ENCODE peak calls at places on chromosomes 16 and 17, in four cellular contexts. B is IMR-90, F is GM12878, T is H1. K is an unnamed sample.

GRCh38 chr16:70437582-70438324 is 1.1 kb downstream of the ST3GAL2 start:
- DNase-seq in B (peak), F (no peak), T (peak), K (no peak)

GRCh38 chr17:30256756-30257506 is 21.4 kb upstream of the SLC6A4 start:
- DNase-seq in B (peak), F (no peak), T (no peak), K (no peak)

GRCh38 chr17:11618861-11619566 is 20.7 kb downstream of the DNAH9 start:
- DNase-seq in B (no peak), F (no peak), T (no peak), K (no peak)

GRCh38 chr16:19704321-19705130 is 13.5 kb downstream of the KNOP1 start:
- DNase-seq in B (peak), F (no peak), T (no peak), K (no peak)

GRCh38 chr16:16169615-16170014 is 53.7 kb downstream of the ABCC6 start:
- DNase-seq in B (no peak), F (no peak), T (no peak), K (no peak)

GRCh38 chr17:44216173-44216572 is 3.3 kb downstream of the UBTF start:
- DNase-seq in B (no peak), F (peak), T (no peak), K (no peak)

GRCh38 chr16:1428511-1428910 is 2.4 kb upstream of the PERCC1 start:
- DNase-seq in B (no peak), F (no peak), T (peak), K (peak)

GRCh38 chr16:52069866-52070265 is 477.1 kb downstream of the TOX3 start:
- DNase-seq in B (peak), F (no peak), T (peak), K (no peak)

GRCh38 chr17:72591500-72592241 is 470.9 kb downstream of the SOX9 start:
- DNase-seq in B (no peak), F (no peak), T (peak), K (no peak)

GRCh38 chr17:38942641-38943040 is 17.2 kb downstream of the LASP1NB start:
- DNase-seq in B (no peak), F (no peak), T (no peak), K (no peak)

GRCh38 chr17:81802856-81803643 is 900 bp upstream of the GCGR start:
- DNase-seq in B (no peak), F (no peak), T (no peak), K (no peak)

GRCh38 chr16:24478401-24478800 is 61.0 kb upstream of the RBBP6 start:
- DNase-seq in B (no peak), F (no peak), T (no peak), K (no peak)

GRCh38 chr16:63613701-63614100 is 1508.2 kb downstream of the CDH11 start:
- DNase-seq in B (peak), F (no peak), T (no peak), K (no peak)

GRCh38 chr17:17484451-17484899 is 7.7 kb downstream of the MED9 start:
- DNase-seq in B (peak), F (no peak), T (no peak), K (no peak)

GRCh38 chr16:68265078-68265925 is 976 bp downstream of the SLC7A6 start:
- DNase-seq in B (peak), F (no peak), T (peak), K (peak)

GRCh38 chr17:41060052-41060604 is at the start of gene KRTAP2-3:
- DNase-seq in B (peak), F (no peak), T (no peak), K (no peak)

GRCh38 chr16:4799171-4799855 is 3.1 kb downstream of the ROGDI start:
- DNase-seq in B (no peak), F (no peak), T (no peak), K (no peak)

GRCh38 chr17:32283745-32284207 is 18.1 kb downstream of the RHBDL3 start:
- DNase-seq in B (peak), F (no peak), T (no peak), K (no peak)

GRCh38 chr17:5032865-5033264 is 2.4 kb downstream of the SLC52A1 start:
- DNase-seq in B (no peak), F (no peak), T (no peak), K (no peak)

GRCh38 chr16:87186440-87186839 is 130.8 kb downstream of the C16orf95 start:
- DNase-seq in B (no peak), F (no peak), T (no peak), K (no peak)

GRCh38 chr17:78965369-78965982 is 14.2 kb downstream of the LGALS3BP start:
- DNase-seq in B (no peak), F (no peak), T (no peak), K (no peak)

GRCh38 chr16:30724641-30725464 is 23.4 kb upstream of the PHKG2 start:
- DNase-seq in B (no peak), F (no peak), T (no peak), K (no peak)

GRCh38 chr16:29926675-29927522 is 873 bp upstream of the KCTD13 start:
- DNase-seq in B (peak), F (no peak), T (peak), K (peak)

GRCh38 chr17:6279659-6280058 is 155.3 kb downstream of the AIPL1 start:
- DNase-seq in B (no peak), F (no peak), T (peak), K (no peak)

GRCh38 chr17:36545465-36546417 is 1.0 kb downstream of the GGNBP2 start:
- DNase-seq in B (peak), F (peak), T (peak), K (peak)

GRCh38 chr17:31688704-31689103 is 170.3 kb downstream of the COPRS start:
- DNase-seq in B (no peak), F (no peak), T (no peak), K (no peak)

GRCh38 chr17:67528751-67529436 is 151.8 kb downstream of the PITPNC1 start:
- DNase-seq in B (peak), F (no peak), T (peak), K (no peak)

GRCh38 chr16:47538472-47538871 is 77.3 kb downstream of the PHKB start:
- DNase-seq in B (no peak), F (no peak), T (no peak), K (no peak)

GRCh38 chr16:11797957-11798299 is 870 bp upstream of the ZC3H7A start:
- DNase-seq in B (no peak), F (no peak), T (no peak), K (no peak)

GRCh38 chr17:56047321-56047720 is 106.0 kb upstream of the ANKFN1 start:
- DNase-seq in B (no peak), F (no peak), T (no peak), K (no peak)

GRCh38 chr16:25691519-25692091 is at the start of gene HS3ST4:
- DNase-seq in B (no peak), F (no peak), T (peak), K (no peak)

GRCh38 chr16:48317614-48318013 is 67.6 kb downstream of the SIAH1 start:
- DNase-seq in B (peak), F (no peak), T (no peak), K (no peak)

GRCh38 chr17:33084755-33085154 is 93.1 kb downstream of the SPACA3 start:
- DNase-seq in B (no peak), F (no peak), T (no peak), K (no peak)

GRCh38 chr17:52789829-52790228 is 631.3 kb upstream of the CA10 start:
- DNase-seq in B (no peak), F (no peak), T (no peak), K (no peak)

GRCh38 chr17:81334987-81335386 is 39.9 kb upstream of the SLC38A10 start:
- DNase-seq in B (no peak), F (no peak), T (no peak), K (no peak)

DNA sequence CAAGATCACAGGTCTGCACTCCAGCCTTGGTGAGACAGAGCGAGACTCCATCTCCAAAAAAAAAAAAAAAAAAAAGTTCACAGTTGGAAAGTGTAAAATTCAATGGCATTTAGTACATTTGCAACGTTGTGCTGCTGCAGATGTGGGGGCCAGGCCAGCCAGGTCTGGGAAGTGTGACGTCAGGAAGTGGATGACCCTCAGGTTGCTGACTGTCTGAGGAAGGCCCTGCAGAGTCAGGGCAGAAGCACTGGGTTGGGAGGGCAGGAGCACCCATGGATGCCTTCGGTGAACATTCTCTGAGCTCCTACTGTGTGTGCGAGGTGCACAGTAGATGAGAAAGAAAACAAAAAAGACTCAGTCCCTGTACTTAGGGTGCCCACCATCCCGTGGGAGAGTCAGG is 12.1 kb upstream of the WFDC1 start:
- DNase-seq in B (no peak), F (no peak), T (no peak), K (no peak)
- TF ChIP-seq CHD1 in B (no peak), F (no peak), T (no peak), K (no peak)

GRCh38 chr17:65362826-65363225 is 198.6 kb downstream of the AXIN2 start:
- DNase-seq in B (peak), F (no peak), T (no peak), K (no peak)

GRCh38 chr17:65368341-65368740 is 193.1 kb downstream of the AXIN2 start:
- DNase-seq in B (no peak), F (no peak), T (no peak), K (no peak)

GRCh38 chr17:65366102-65366844 is 195.2 kb downstream of the AXIN2 start:
- DNase-seq in B (no peak), F (no peak), T (no peak), K (no peak)

GRCh38 chr17:65364408-65364807 is 197.0 kb downstream of the AXIN2 start:
- DNase-seq in B (no peak), F (no peak), T (no peak), K (no peak)

GRCh38 chr17:65365209-65365608 is 196.2 kb downstream of the AXIN2 start:
- DNase-seq in B (no peak), F (no peak), T (no peak), K (no peak)
- TF ChIP-seq CHD1 in B (no peak), F (no peak), T (no peak), K (no peak)

DNA sequence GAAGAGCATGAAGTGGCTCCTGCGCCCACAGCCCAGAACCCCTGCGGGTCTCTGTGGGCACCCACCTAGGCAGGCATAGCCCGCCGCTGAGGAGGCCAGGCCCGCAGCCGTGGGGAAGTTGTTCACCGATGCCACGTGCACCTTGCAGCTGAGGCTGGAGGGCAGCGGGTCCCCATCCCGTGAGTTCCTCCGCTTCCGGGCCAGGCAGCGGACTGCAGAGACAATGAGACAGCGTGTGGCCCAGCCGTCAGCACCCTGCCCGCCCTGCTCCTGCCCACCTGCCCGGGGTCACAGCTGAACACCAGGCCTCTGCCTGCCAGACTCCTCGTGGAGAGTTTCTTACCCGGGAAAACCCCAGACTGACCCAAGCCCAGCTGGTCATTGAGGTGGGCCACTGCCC is 5.5 kb downstream of the MVD start:
- DNase-seq in B (no peak), F (no peak), T (no peak), K (no peak)
- TF ChIP-seq CHD1 in B (no peak), F (no peak), T (no peak), K (no peak)

GRCh38 chr17:79989106-79989835 is 46.4 kb downstream of the TBC1D16 start:
- DNase-seq in B (no peak), F (no peak), T (no peak), K (no peak)

GRCh38 chr17:79986441-79987186 is 49.1 kb downstream of the TBC1D16 start:
- DNase-seq in B (peak), F (no peak), T (no peak), K (no peak)

GRCh38 chr17:79987187-79987889 is 48.3 kb downstream of the TBC1D16 start:
- DNase-seq in B (no peak), F (no peak), T (no peak), K (no peak)

GRCh38 chr17:79987890-79988162 is 47.8 kb downstream of the TBC1D16 start:
- DNase-seq in B (no peak), F (no peak), T (no peak), K (no peak)

DNA sequence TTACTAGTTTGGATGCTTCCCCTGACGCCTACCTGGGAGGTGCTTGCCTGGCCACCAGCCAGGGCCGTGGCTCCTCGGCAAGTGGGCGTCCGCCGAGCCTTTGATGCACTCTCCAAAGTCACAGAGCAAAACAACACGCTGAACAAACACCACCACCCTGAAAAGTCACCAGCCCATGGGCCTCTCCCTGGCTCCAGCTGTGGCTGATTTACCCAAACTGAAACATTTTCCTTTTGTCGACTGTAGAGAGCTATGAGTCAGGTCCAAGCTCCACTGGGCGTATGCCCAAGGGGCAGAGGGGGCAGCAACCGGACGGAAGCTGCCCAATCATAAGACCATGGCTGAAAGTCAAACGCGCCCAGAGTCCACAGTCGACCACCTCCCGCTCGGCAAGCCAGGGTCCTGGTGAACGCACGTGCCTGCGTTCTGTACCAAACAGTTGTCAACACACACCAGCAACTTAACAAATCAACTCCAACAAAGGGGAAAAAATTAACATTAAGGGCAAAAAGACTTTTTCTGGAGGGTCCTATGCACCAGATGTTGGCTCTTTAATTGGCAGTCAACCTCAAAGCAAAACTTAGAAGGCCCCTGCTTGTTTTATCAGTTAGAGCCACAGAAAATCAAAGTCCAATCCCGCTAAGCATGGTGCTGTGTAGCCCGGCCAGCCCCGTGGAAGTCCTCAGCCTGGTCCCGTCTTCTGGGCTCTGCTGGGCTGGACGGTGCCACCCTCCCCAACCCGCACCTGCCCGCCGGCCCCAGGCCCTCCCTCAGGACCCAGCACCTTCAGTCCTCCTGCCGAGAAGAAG is 47.3 kb downstream of the TBC1D16 start:
- DNase-seq in B (peak), F (no peak), T (no peak), K (no peak)
- TF ChIP-seq CHD1 in B (no peak), F (no peak), T (no peak), K (no peak)

GRCh38 chr16:14562691-14563491 is 67.2 kb downstream of the PARN start:
- DNase-seq in B (peak), F (no peak), T (no peak), K (no peak)
- TF ChIP-seq CHD1 in B (no peak), F (no peak), T (no peak), K (no peak)

GRCh38 chr16:66988197-66988788 is at the start of gene CES4A:
- DNase-seq in B (peak), F (no peak), T (no peak), K (no peak)
- TF ChIP-seq CHD1 in B (no peak), F (no peak), T (no peak), K (no peak)

GRCh38 chr17:3828852-3829232 is 17.2 kb downstream of the NCBP3 start:
- DNase-seq in B (no peak), F (no peak), T (no peak), K (no peak)

GRCh38 chr17:3828151-3828851 is 17.7 kb downstream of the NCBP3 start:
- DNase-seq in B (peak), F (no peak), T (no peak), K (no peak)

GRCh38 chr17:3826191-3826590 is 19.9 kb downstream of the NCBP3 start:
- DNase-seq in B (peak), F (no peak), T (no peak), K (no peak)

DNA sequence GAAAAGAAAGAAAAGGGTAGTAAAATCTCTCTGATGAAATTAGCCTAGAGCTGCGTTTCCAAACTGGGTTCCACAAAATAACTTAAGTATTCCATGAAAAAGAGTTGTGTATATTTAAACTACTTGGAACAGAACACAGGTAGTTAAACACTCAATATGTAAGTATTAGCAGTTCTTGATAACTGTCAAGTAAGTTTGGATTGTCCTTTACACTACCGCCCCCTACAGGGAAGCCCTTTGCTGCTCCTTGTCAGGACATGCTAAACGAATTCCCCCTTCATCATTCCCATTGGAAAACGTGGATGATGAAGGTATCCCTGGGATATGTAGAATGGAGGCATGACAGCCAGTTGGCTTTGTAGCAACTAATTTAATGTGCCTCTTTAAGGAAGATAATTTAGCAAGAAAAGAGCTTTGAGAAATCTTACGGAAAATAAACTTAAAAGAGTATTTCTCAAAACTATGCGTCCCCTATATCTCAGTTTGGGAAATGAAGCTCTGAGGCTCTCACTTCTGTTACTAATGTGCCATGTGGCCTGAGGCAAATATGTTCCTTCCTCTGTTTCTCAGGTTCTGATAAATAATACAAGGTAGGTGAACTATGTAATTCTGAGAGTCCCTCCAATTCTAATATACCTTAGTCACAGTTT is 18.8 kb downstream of the NCBP3 start:
- DNase-seq in B (peak), F (no peak), T (peak), K (peak)
- TF ChIP-seq CHD1 in B (no peak), F (no peak), T (no peak), K (no peak)

GRCh38 chr17:77318491-77319210 is 177.9 kb downstream of the SEC14L1 start:
- DNase-seq in B (peak), F (no peak), T (no peak), K (peak)
- TF ChIP-seq CHD1 in B (no peak), F (no peak), T (no peak), K (no peak)

GRCh38 chr17:42311240-42312034 is 23.1 kb downstream of the STAT5A start:
- DNase-seq in B (peak), F (no peak), T (no peak), K (peak)
- TF ChIP-seq CHD1 in B (no peak), F (no peak), T (no peak), K (no peak)

GRCh38 chr16:57590654-57591085 is 37.8 kb upstream of the ADGRG1 start:
- DNase-seq in B (peak), F (no peak), T (no peak), K (no peak)
- TF ChIP-seq CHD1 in B (no peak), F (no peak), T (no peak), K (no peak)